ENCODE peak calls at places on chromosome 18, in six cellular contexts. Z is endothelial cell of umbilical vein, X is HepG2, J is GM12878, O is stomach, U is K562. G is an unnamed sample.

GRCh38 chr18:9404565-9405060 is 70.0 kb downstream of the TWSG1 start:
- DNase-seq in Z (peak), X (no peak), J (no peak), O (no peak), U (peak), G (no peak)

GRCh38 chr18:25464211-25464610 is 112.2 kb upstream of the ZNF521 start:
- DNase-seq in Z (no peak), X (no peak), J (no peak), O (no peak), U (no peak), G (no peak)

GRCh38 chr18:74204543-74205152 is 56.3 kb downstream of the TIMM21 start:
- DNase-seq in Z (no peak), X (no peak), J (no peak), O (no peak), U (no peak), G (no peak)

GRCh38 chr18:72762505-72763122 is 105.2 kb downstream of the NETO1 start:
- DNase-seq in Z (peak), X (peak), J (peak), O (no peak), U (peak), G (no peak)

GRCh38 chr18:10329116-10329515 is 125.3 kb upstream of the APCDD1 start:
- DNase-seq in Z (no peak), X (no peak), J (no peak), O (no peak), U (no peak), G (no peak)

GRCh38 chr18:63963610-63964256 is 6.1 kb upstream of the SERPINB8 start:
- DNase-seq in Z (peak), X (peak), J (no peak), O (peak), U (no peak), G (peak)

GRCh38 chr18:50662177-50662576 is 102.3 kb downstream of the MAPK4 start:
- DNase-seq in Z (no peak), X (peak), J (no peak), O (no peak), U (peak), G (no peak)

GRCh38 chr18:48009116-48009825 is 78.8 kb upstream of the SMAD2 start:
- DNase-seq in Z (no peak), X (no peak), J (no peak), O (no peak), U (no peak), G (no peak)

GRCh38 chr18:76491436-76491800 is 3.6 kb downstream of the ZNF516 start:
- DNase-seq in Z (no peak), X (peak), J (no peak), O (peak), U (peak), G (peak)

GRCh38 chr18:12336251-12336650 is 28.2 kb downstream of the TUBB6 start:
- DNase-seq in Z (no peak), X (no peak), J (no peak), O (no peak), U (no peak), G (no peak)

GRCh38 chr18:76821875-76822509 is 365 bp upstream of the ZNF236 start:
- DNase-seq in Z (peak), X (no peak), J (no peak), O (peak), U (peak), G (peak)

GRCh38 chr18:34729740-34730338 is 19.7 kb downstream of the DTNA start:
- DNase-seq in Z (no peak), X (no peak), J (no peak), O (no peak), U (no peak), G (no peak)
- TF ChIP-seq POLR2AphosphoS5 in Z (no peak), X (no peak), J (no peak), O (no peak), U (no peak), G (no peak)

GRCh38 chr18:26710460-26711096 is 154.9 kb downstream of the AQP4 start:
- DNase-seq in Z (no peak), X (no peak), J (peak), O (no peak), U (no peak), G (no peak)
- H3K27ac ChIP-seq in Z (no peak), X (no peak), J (peak), O (no peak), U (no peak), G (no peak)

GRCh38 chr18:36296591-36297418 is 708 bp upstream of the FHOD3 start:
- DNase-seq in Z (peak), X (peak), J (no peak), O (no peak), U (peak), G (peak)
- TF ChIP-seq POLR2AphosphoS5 in Z (no peak), X (no peak), J (no peak), O (no peak), U (no peak), G (no peak)

GRCh38 chr18:23282437-23282781 is 147.1 kb downstream of the CABLES1 start:
- DNase-seq in Z (no peak), X (no peak), J (no peak), O (no peak), U (no peak), G (no peak)
- H3K27ac ChIP-seq in Z (peak), X (no peak), J (no peak), O (no peak), U (no peak), G (no peak)

G was measured in transverse colon.